ENCODE peak calls at places on chromosomes 7 and 10, in nine cellular contexts. Q is nephron progenitor cell, K is IMR-90, R is progenitor cell of endocrine pancreas, T is heart left ventricle, W is astrocyte of the cerebellum, B is GM20000, Y is adrenal gland, O is WTC11. I is an unnamed sample.

GRCh38 chr7:87199241-87199640 is 20.3 kb downstream of the TMEM243 start:
- DNase-seq in Q (no peak), K (no peak), R (no peak), T (no peak), W (no peak), B (no peak), Y (no peak), O (no peak), I (no peak)

GRCh38 chr7:72003236-72003635 is 408.9 kb downstream of the CALN1 start:
- DNase-seq in Q (no peak), K (no peak), R (no peak), T (no peak), W (no peak), B (no peak), Y (no peak), O (no peak), I (no peak)

GRCh38 chr7:29208410-29209250 is 14.1 kb downstream of the CHN2 start:
- DNase-seq in Q (no peak), K (no peak), R (no peak), T (no peak), W (no peak), B (no peak), Y (no peak), O (no peak), I (no peak)

GRCh38 chr10:49756031-49756430 is 6.1 kb downstream of the OGDHL start:
- DNase-seq in Q (no peak), K (no peak), R (no peak), T (no peak), W (no peak), B (no peak), Y (no peak), O (no peak), I (no peak)

GRCh38 chr10:86968271-86968993 is at the start of gene ADIRF:
- DNase-seq in Q (no peak), K (no peak), R (no peak), T (peak), W (no peak), B (peak), Y (no peak), O (peak), I (no peak)

GRCh38 chr7:121832347-121832746 is 40.6 kb upstream of the PTPRZ1 start:
- DNase-seq in Q (no peak), K (no peak), R (no peak), T (no peak), W (no peak), B (no peak), Y (peak), O (no peak), I (no peak)

GRCh38 chr10:103888113-103888841 is 29.7 kb downstream of the STN1 start:
- DNase-seq in Q (no peak), K (peak), R (no peak), T (peak), W (peak), B (peak), Y (peak), O (no peak), I (peak)

GRCh38 chr10:52855546-52856325 is 83.2 kb upstream of the MBL2 start:
- DNase-seq in Q (no peak), K (no peak), R (no peak), T (no peak), W (no peak), B (no peak), Y (no peak), O (no peak), I (no peak)

GRCh38 chr7:67462781-67463191 is 466.2 kb downstream of the TYW1 start:
- DNase-seq in Q (peak), K (no peak), R (no peak), T (peak), W (peak), B (no peak), Y (no peak), O (no peak), I (no peak)

GRCh38 chr7:12827920-12828319 is 140.5 kb downstream of the ARL4A start:
- DNase-seq in Q (no peak), K (peak), R (no peak), T (no peak), W (no peak), B (no peak), Y (no peak), O (no peak), I (no peak)

GRCh38 chr10:86594535-86594934 is 59.8 kb upstream of the OPN4 start:
- DNase-seq in Q (no peak), K (peak), R (no peak), T (no peak), W (no peak), B (no peak), Y (no peak), O (no peak), I (no peak)

GRCh38 chr7:1557771-1558170 is 1.8 kb upstream of the TMEM184A start:
- DNase-seq in Q (no peak), K (no peak), R (no peak), T (no peak), W (no peak), B (no peak), Y (no peak), O (no peak), I (no peak)

GRCh38 chr10:35795131-35795819 is 153.2 kb upstream of the FZD8 start:
- DNase-seq in Q (no peak), K (peak), R (no peak), T (no peak), W (peak), B (no peak), Y (no peak), O (no peak), I (no peak)

GRCh38 chr10:62585211-62585758 is 211.1 kb downstream of the ZNF365 start:
- DNase-seq in Q (no peak), K (peak), R (no peak), T (peak), W (no peak), B (no peak), Y (no peak), O (no peak), I (no peak)

GRCh38 chr10:63977329-63977923 is 456.2 kb downstream of the REEP3 start:
- DNase-seq in Q (peak), K (peak), R (peak), T (no peak), W (peak), B (peak), Y (peak), O (peak), I (peak)

GRCh38 chr10:29881811-29882210 is 177.6 kb downstream of the JCAD start:
- DNase-seq in Q (no peak), K (no peak), R (no peak), T (no peak), W (no peak), B (no peak), Y (no peak), O (no peak), I (no peak)

GRCh38 chr10:52261362-52261761 is 52.7 kb upstream of the DKK1 start:
- DNase-seq in Q (no peak), K (no peak), R (no peak), T (no peak), W (no peak), B (no peak), Y (no peak), O (no peak), I (no peak)

GRCh38 chr10:118590334-118590733 is 5.1 kb downstream of the PRLHR start:
- DNase-seq in Q (no peak), K (no peak), R (no peak), T (peak), W (no peak), B (no peak), Y (peak), O (no peak), I (no peak)

GRCh38 chr7:23012797-23013714 is 874 bp downstream of the HYCC1 start:
- DNase-seq in Q (peak), K (no peak), R (peak), T (peak), W (no peak), B (no peak), Y (peak), O (peak), I (no peak)

GRCh38 chr7:116403265-116403664 is 96.3 kb upstream of the CAV2 start:
- DNase-seq in Q (no peak), K (peak), R (no peak), T (no peak), W (no peak), B (no peak), Y (no peak), O (no peak), I (no peak)

GRCh38 chr7:75688200-75689136 is 50.3 kb downstream of the HIP1 start:
- DNase-seq in Q (peak), K (no peak), R (no peak), T (peak), W (no peak), B (no peak), Y (no peak), O (no peak), I (peak)

GRCh38 chr7:44251269-44251668 is 50.5 kb downstream of the YKT6 start:
- DNase-seq in Q (no peak), K (no peak), R (no peak), T (no peak), W (no peak), B (no peak), Y (no peak), O (no peak), I (no peak)

GRCh38 chr7:88009651-88010050 is 75.6 kb downstream of the ADAM22 start:
- DNase-seq in Q (no peak), K (no peak), R (no peak), T (no peak), W (no peak), B (no peak), Y (no peak), O (no peak), I (no peak)

GRCh38 chr7:66698652-66699205 is 41.8 kb upstream of the RABGEF1 start:
- DNase-seq in Q (no peak), K (no peak), R (no peak), T (no peak), W (no peak), B (no peak), Y (peak), O (no peak), I (no peak)

GRCh38 chr10:102675887-102676616 is 31.8 kb downstream of the TRIM8 start:
- DNase-seq in Q (peak), K (peak), R (no peak), T (no peak), W (peak), B (peak), Y (peak), O (no peak), I (peak)

GRCh38 chr10:84054743-84055142 is 84.6 kb upstream of the GHITM start:
- DNase-seq in Q (no peak), K (no peak), R (no peak), T (no peak), W (no peak), B (no peak), Y (no peak), O (peak), I (no peak)
- TF ChIP-seq CTCF in Q (no peak), K (no peak), R (no peak), T (no peak), W (no peak), B (peak), Y (no peak), O (no peak), I (no peak)

GRCh38 chr7:97015279-97015678 is 9.4 kb downstream of the DLX5 start:
- DNase-seq in Q (no peak), K (no peak), R (no peak), T (no peak), W (no peak), B (no peak), Y (no peak), O (no peak), I (no peak)

GRCh38 chr7:97017197-97018125 is 7.2 kb downstream of the DLX5 start:
- DNase-seq in Q (no peak), K (no peak), R (no peak), T (no peak), W (no peak), B (no peak), Y (no peak), O (no peak), I (no peak)

GRCh38 chr7:97015787-97016391 is 8.7 kb downstream of the DLX5 start:
- DNase-seq in Q (no peak), K (no peak), R (no peak), T (no peak), W (no peak), B (no peak), Y (no peak), O (no peak), I (no peak)

GRCh38 chr7:97018126-97018601 is 6.5 kb downstream of the DLX5 start:
- DNase-seq in Q (peak), K (no peak), R (no peak), T (no peak), W (no peak), B (no peak), Y (no peak), O (no peak), I (no peak)

DNA sequence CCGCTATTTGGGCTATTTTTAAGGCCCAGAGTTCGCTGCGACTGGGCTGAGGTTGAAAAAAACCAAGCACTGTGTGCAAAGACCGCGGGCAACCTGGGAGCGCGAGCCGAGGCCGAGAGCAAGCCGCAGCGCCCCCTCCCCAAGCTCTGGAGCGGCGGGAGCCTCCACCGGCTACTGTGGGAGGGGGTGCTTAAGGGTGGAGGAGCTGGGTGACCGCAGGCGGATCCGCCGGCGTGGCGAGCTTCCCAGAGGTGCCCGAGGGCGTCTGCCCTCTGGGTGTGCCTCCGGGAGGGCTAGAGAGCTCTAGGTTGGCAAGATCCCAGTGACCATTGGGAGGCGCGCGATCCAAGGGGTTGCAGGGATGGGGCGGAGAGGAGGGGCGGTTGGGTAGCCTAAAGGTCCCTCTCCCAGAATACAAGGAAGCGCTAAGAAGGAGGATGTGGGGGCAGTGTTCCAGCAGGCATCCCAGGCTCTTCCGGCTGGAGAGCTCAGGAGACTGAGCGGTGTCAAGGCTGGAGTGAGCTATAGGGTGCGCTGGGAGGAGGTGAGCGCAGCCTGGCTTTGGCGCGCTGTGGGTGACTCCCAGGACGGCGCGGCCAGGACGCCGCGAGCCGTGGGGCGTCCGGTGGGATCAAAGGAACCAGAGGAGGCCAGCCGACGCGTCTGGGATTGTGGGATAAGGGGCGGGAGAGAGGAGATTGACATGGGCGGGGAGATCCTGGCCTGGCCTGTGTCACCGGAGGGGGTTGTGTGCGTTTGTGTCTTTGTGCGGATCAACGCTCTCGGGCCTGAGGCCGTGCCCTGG is 8.0 kb downstream of the DLX5 start:
- DNase-seq in Q (peak), K (no peak), R (no peak), T (no peak), W (no peak), B (no peak), Y (no peak), O (peak), I (no peak)
- TF ChIP-seq CTCF in Q (no peak), K (no peak), R (peak), T (no peak), W (no peak), B (no peak), Y (no peak), O (no peak), I (no peak)

GRCh38 chr10:96719850-96720421 is 378 bp downstream of the PIK3AP1 start:
- DNase-seq in Q (peak), K (no peak), R (peak), T (peak), W (no peak), B (peak), Y (peak), O (peak), I (peak)
- TF ChIP-seq CTCF in Q (peak), K (peak), R (peak), T (peak), W (peak), B (peak), Y (peak), O (no peak), I (peak)

GRCh38 chr7:20785211-20786048 is 1.3 kb downstream of the SP8 start:
- DNase-seq in Q (peak), K (no peak), R (no peak), T (no peak), W (no peak), B (peak), Y (no peak), O (peak), I (peak)
- TF ChIP-seq CTCF in Q (no peak), K (no peak), R (no peak), T (no peak), W (no peak), B (no peak), Y (no peak), O (no peak), I (no peak)

DNA sequence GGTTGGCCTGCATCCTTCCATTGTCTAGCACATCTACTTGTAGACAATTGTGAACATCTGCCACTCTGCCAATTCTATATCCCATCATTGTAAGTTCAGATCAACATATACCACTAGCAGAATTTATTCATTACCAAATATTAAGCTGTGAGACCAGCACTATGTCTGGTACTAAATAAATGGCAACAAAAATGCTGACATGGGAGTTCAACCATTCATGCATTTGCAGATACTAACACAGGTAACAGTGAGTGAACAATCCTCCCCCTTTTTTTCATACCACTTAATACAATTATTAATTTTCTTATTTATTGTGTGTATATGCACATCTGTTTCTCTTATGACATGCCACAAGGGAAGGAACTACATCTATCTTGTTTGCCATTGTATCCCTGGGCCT is 11.9 kb downstream of the POLR1F start:
- DNase-seq in Q (no peak), K (no peak), R (no peak), T (no peak), W (no peak), B (no peak), Y (no peak), O (no peak), I (no peak)
- TF ChIP-seq CTCF in Q (no peak), K (no peak), R (no peak), T (no peak), W (no peak), B (no peak), Y (no peak), O (no peak), I (no peak)

GRCh38 chr7:38215734-38216670 is 38.0 kb downstream of the STARD3NL start:
- DNase-seq in Q (peak), K (peak), R (peak), T (peak), W (peak), B (peak), Y (peak), O (peak), I (peak)
- TF ChIP-seq CTCF in Q (peak), K (peak), R (peak), T (peak), W (peak), B (peak), Y (peak), O (peak), I (peak)

GRCh38 chr7:101622609-101623178 is 6.4 kb downstream of the MYL10 start:
- DNase-seq in Q (no peak), K (no peak), R (no peak), T (no peak), W (no peak), B (no peak), Y (no peak), O (no peak), I (no peak)

GRCh38 chr7:101626069-101626671 is 2.9 kb downstream of the MYL10 start:
- DNase-seq in Q (no peak), K (no peak), R (no peak), T (no peak), W (no peak), B (no peak), Y (no peak), O (no peak), I (no peak)

GRCh38 chr7:101626758-101627157 is 2.3 kb downstream of the MYL10 start:
- DNase-seq in Q (no peak), K (no peak), R (no peak), T (no peak), W (no peak), B (no peak), Y (no peak), O (no peak), I (no peak)

GRCh38 chr7:101624246-101625000 is 4.7 kb downstream of the MYL10 start:
- DNase-seq in Q (peak), K (no peak), R (no peak), T (no peak), W (no peak), B (no peak), Y (no peak), O (peak), I (no peak)

DNA sequence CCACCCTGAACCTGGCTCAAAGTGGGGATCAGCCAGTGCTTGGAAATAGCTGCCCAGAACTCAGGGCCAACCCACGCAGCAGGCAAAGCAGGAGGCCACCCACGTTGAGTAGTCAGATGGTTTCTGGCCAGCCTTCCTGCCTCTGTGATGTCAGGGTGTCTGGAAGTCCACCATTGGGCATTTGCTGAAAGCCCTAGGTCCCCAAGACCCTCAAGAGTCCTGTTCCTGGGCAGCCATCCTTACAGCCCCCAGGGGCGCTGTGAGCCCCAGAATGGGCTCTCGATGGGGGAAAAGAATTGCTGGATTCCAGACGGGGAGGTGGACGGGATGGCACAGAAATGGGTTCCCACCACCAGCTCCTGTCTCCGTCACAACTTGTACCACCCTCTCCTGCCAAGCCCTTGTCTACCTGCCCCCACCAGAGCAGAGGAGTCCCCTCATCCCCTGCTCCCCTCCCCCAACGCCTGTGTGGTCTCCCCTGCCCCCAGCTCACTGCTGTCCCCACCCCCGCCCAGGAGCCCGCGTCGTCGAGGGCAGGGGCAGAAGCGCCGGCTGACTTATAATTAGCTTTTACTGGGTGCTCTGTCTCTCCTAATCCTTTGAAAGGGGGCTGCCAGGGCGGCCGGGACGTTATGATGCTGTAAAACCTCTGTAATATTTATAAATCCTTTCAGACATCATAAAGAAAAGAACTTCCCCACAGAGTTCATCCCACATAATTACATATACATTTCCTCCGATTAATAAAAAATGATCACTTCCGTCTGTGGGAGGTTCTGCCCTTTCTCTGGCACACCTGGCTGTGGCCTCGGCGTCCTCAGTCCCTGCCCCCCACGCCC is 3.8 kb downstream of the MYL10 start:
- DNase-seq in Q (peak), K (peak), R (no peak), T (no peak), W (no peak), B (no peak), Y (no peak), O (no peak), I (no peak)
- TF ChIP-seq CTCF in Q (no peak), K (no peak), R (peak), T (no peak), W (no peak), B (no peak), Y (no peak), O (no peak), I (no peak)

I was measured in GM10248.